ENCODE peak calls at places on chromosomes 7 and 10, in six cellular contexts. P is neural progenitor cell, K is heart right ventricle, U is hepatocyte, H is foreskin keratinocyte, F is endothelial cell. N is an unnamed sample.

GRCh38 chr7:93836111-93836510 is 54.4 kb downstream of the TFPI2 start:
- DNase-seq in P (no peak), K (no peak), U (no peak), H (no peak), F (no peak), N (no peak)

GRCh38 chr7:2523941-2524807 is 4.6 kb downstream of the LFNG start:
- DNase-seq in P (peak; percentile 98), K (peak; percentile 90), U (peak; percentile 87), H (peak; percentile 71), F (peak; percentile 50), N (peak; percentile 99)

GRCh38 chr7:84624527-84624926 is 429.9 kb upstream of the SEMA3A start:
- DNase-seq in P (no peak), K (no peak), U (no peak), H (no peak), F (no peak), N (no peak)

GRCh38 chr10:10878944-10879343 is 138.7 kb upstream of the CELF2 start:
- DNase-seq in P (no peak), K (no peak), U (no peak), H (no peak), F (no peak), N (no peak)

GRCh38 chr10:14917827-14918226 is 36.1 kb downstream of the DCLRE1C start:
- DNase-seq in P (no peak), K (no peak), U (no peak), H (no peak), F (no peak), N (no peak)

GRCh38 chr10:63921932-63922713 is 400.9 kb downstream of the REEP3 start:
- DNase-seq in P (no peak), K (no peak), U (no peak), H (no peak), F (no peak), N (no peak)

GRCh38 chr10:119268871-119269506 is 61.6 kb downstream of the GRK5 start:
- DNase-seq in P (no peak), K (no peak), U (no peak), H (no peak), F (peak; percentile 36), N (no peak)

GRCh38 chr10:86331861-86332260 is 34.7 kb downstream of the GRID1 start:
- DNase-seq in P (no peak), K (no peak), U (no peak), H (no peak), F (no peak), N (no peak)

GRCh38 chr10:102678842-102679289 is 34.6 kb downstream of the TRIM8 start:
- DNase-seq in P (peak; percentile 92), K (peak; percentile 70), U (peak; percentile 86), H (peak; percentile 35), F (peak; percentile 85), N (peak; percentile 78)

GRCh38 chr7:41312235-41312634 is 390.7 kb downstream of the INHBA start:
- DNase-seq in P (no peak), K (no peak), U (no peak), H (no peak), F (no peak), N (no peak)

GRCh38 chr10:27614776-27615175 is 110.7 kb downstream of the RAB18 start:
- DNase-seq in P (no peak), K (no peak), U (no peak), H (no peak), F (no peak), N (no peak)

GRCh38 chr10:3339531-3339950 is 167.0 kb upstream of the PITRM1 start:
- DNase-seq in P (no peak), K (no peak), U (no peak), H (no peak), F (peak; percentile 8), N (no peak)

GRCh38 chr7:34073676-34074075 is 168.3 kb downstream of the BMPER start:
- DNase-seq in P (no peak), K (no peak), U (no peak), H (no peak), F (no peak), N (no peak)

GRCh38 chr7:5278781-5279180 is 4.0 kb upstream of the SLC29A4 start:
- DNase-seq in P (no peak), K (no peak), U (no peak), H (no peak), F (no peak), N (no peak)

GRCh38 chr10:58486821-58487220 is 25.9 kb upstream of the BICC1 start:
- DNase-seq in P (no peak), K (no peak), U (no peak), H (no peak), F (no peak), N (no peak)

GRCh38 chr10:3364768-3365480 is 192.3 kb upstream of the PITRM1 start:
- DNase-seq in P (no peak), K (no peak), U (peak; percentile 26), H (no peak), F (no peak), N (no peak)

GRCh38 chr10:132329565-132330485 is 2.2 kb upstream of the LRRC27 start:
- DNase-seq in P (no peak), K (no peak), U (no peak), H (no peak), F (no peak), N (no peak)

GRCh38 chr7:45151967-45152366 is 5.6 kb upstream of the RAMP3 start:
- DNase-seq in P (no peak), K (no peak), U (no peak), H (no peak), F (no peak), N (no peak)

GRCh38 chr10:59879363-59879935 is 26.9 kb downstream of the CCDC6 start:
- DNase-seq in P (no peak), K (no peak), U (no peak), H (no peak), F (no peak), N (no peak)

GRCh38 chr7:44448922-44449321 is 41.5 kb downstream of the NUDCD3 start:
- DNase-seq in P (no peak), K (no peak), U (no peak), H (no peak), F (no peak), N (no peak)

GRCh38 chr7:122199171-122199570 is 55.1 kb upstream of the AASS start:
- DNase-seq in P (no peak), K (no peak), U (no peak), H (peak; percentile 71), F (no peak), N (no peak)

GRCh38 chr10:28087675-28088351 is 88.9 kb upstream of the ODAD2 start:
- DNase-seq in P (no peak), K (no peak), U (no peak), H (peak; percentile 61), F (no peak), N (no peak)

GRCh38 chr10:101901340-101901739 is 57.7 kb upstream of the KCNIP2 start:
- DNase-seq in P (peak; percentile 55), K (no peak), U (no peak), H (no peak), F (no peak), N (no peak)

GRCh38 chr7:155953781-155954549 is 141.7 kb upstream of the SHH start:
- DNase-seq in P (no peak), K (no peak), U (peak; percentile 64), H (no peak), F (no peak), N (no peak)

GRCh38 chr7:98119257-98119918 is 12.7 kb downstream of the LMTK2 start:
- DNase-seq in P (no peak), K (no peak), U (peak; percentile 58), H (peak; percentile 86), F (no peak), N (no peak)

GRCh38 chr7:22373911-22374310 is 17.0 kb upstream of the RAPGEF5 start:
- DNase-seq in P (no peak), K (no peak), U (no peak), H (no peak), F (no peak), N (no peak)
- TF ChIP-seq CTCF in P (no peak), K (no peak), U (no peak), H (no peak), F (no peak), N (no peak)

GRCh38 chr7:137625197-137625596 is 221.6 kb downstream of the DGKI start:
- DNase-seq in P (no peak), K (no peak), U (no peak), H (no peak), F (no peak), N (no peak)

GRCh38 chr7:137628211-137628610 is 218.6 kb downstream of the DGKI start:
- DNase-seq in P (no peak), K (no peak), U (no peak), H (no peak), F (no peak), N (no peak)

DNA sequence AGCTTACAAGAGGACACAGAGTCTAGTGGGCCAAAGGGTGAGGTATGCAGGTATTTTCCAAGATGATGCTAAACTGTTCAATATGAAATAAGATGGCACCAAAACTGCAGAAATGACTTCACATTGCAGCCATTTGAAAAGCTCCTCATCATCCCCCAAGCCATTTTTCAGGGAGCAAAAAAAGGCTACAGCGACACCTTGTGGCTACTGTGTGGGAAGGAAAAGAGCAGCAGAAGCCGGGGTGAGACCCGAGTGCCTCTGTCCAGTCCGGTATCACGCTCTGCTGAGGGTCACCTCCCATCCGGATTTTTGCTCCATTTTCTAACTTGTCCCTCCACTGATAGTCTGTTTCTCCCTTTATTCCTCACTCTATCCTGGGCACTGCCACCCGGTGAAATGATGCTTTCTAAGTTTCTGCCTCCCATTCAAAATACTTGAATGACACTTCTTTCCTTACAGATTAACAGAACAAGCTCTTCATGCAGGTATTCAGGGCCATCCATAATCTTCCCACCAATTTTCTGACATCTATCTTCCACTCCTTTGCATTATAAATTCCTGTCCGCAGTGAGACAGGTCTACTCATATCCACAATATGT is 220.2 kb downstream of the DGKI start:
- DNase-seq in P (peak; percentile 80), K (no peak), U (peak; percentile 65), H (peak; percentile 28), F (peak; percentile 70), N (peak; percentile 32)
- TF ChIP-seq CTCF in P (peak; percentile 87), K (peak; percentile 78), U (peak; percentile 61), H (peak; percentile 75), F (peak; percentile 71), N (peak; percentile 69)

GRCh38 chr10:117488004-117488403 is 54.5 kb upstream of the EMX2 start:
- DNase-seq in P (no peak), K (no peak), U (no peak), H (no peak), F (no peak), N (no peak)

GRCh38 chr10:117483056-117483590 is 59.4 kb upstream of the EMX2 start:
- DNase-seq in P (no peak), K (no peak), U (no peak), H (no peak), F (no peak), N (no peak)

GRCh38 chr10:117492504-117492903 is 50.0 kb upstream of the EMX2 start:
- DNase-seq in P (no peak), K (no peak), U (no peak), H (no peak), F (no peak), N (no peak)

DNA sequence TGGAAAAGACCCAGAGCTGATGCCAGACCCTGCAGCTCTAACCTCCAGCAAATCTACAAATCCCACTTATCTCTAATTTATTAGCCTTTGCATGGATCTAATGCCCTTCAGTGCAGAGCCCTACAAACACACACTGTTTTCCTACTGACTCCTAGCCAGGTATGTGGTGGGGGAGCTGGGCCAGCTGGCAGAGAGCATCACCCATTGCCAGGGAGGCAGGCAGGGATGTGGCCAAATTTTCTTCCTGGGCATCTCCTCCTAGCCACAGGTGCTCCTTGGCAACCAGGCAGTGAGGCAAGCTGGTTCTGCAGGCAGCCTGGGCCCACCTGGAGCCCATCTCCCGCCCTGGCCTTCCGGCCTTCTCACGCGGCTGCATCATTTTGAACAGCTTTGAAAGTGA is 55.9 kb upstream of the EMX2 start:
- DNase-seq in P (no peak), K (no peak), U (no peak), H (no peak), F (no peak), N (no peak)
- TF ChIP-seq CTCF in P (no peak), K (no peak), U (no peak), H (no peak), F (no peak), N (no peak)

GRCh38 chr7:124662937-124663336 is 102.7 kb downstream of the GPR37 start:
- DNase-seq in P (no peak), K (no peak), U (no peak), H (no peak), F (no peak), N (no peak)
- TF ChIP-seq CTCF in P (no peak), K (no peak), U (no peak), H (peak; percentile 41), F (no peak), N (no peak)

N was measured in pancreas.